ENCODE peak calls at places on chromosomes 16 and 17, in seven cellular contexts. One of them, this sample, is unnamed.

GRCh38 chr17:65389956-65390355 is 171.5 kb downstream of the AXIN2 start:
- DNase-seq in AG04450: no peak
- DNase-seq in stomach: no peak
- DNase-seq in endothelial cell: no peak
- DNase-seq in A549: no peak
- DNase-seq in hepatocyte: no peak
- DNase-seq in uterus: no peak
- DNase-seq in this sample: no peak

GRCh38 chr17:65100316-65101140 is 36.6 kb upstream of the RGS9 start:
- DNase-seq in hepatocyte: peak
- DNase-seq in endothelial cell: peak
- DNase-seq in uterus: peak
- DNase-seq in A549: peak
- DNase-seq in stomach: peak
- DNase-seq in AG04450: no peak
- DNase-seq in this sample: peak

GRCh38 chr17:76405967-76406647 is 21.7 kb downstream of the SPHK1 start:
- DNase-seq in A549: no peak
- DNase-seq in uterus: no peak
- DNase-seq in hepatocyte: no peak
- DNase-seq in AG04450: no peak
- DNase-seq in stomach: peak
- DNase-seq in endothelial cell: no peak
- DNase-seq in this sample: no peak

GRCh38 chr16:87056083-87056482 is 261.1 kb downstream of the C16orf95 start:
- DNase-seq in A549: no peak
- DNase-seq in AG04450: no peak
- DNase-seq in stomach: no peak
- DNase-seq in hepatocyte: no peak
- DNase-seq in endothelial cell: no peak
- DNase-seq in uterus: no peak
- DNase-seq in this sample: no peak

GRCh38 chr17:42780816-42781638 is 617 bp downstream of the WNK4 start:
- DNase-seq in endothelial cell: no peak
- DNase-seq in stomach: no peak
- DNase-seq in AG04450: no peak
- DNase-seq in uterus: no peak
- DNase-seq in hepatocyte: no peak
- DNase-seq in A549: no peak
- DNase-seq in this sample: no peak

GRCh38 chr16:14309906-14310305 is 238.8 kb downstream of the MRTFB start:
- DNase-seq in uterus: no peak
- DNase-seq in A549: peak
- DNase-seq in stomach: no peak
- DNase-seq in hepatocyte: no peak
- DNase-seq in endothelial cell: no peak
- DNase-seq in AG04450: no peak
- DNase-seq in this sample: no peak

GRCh38 chr16:75377971-75378386 is 55.3 kb downstream of the CFDP1 start:
- DNase-seq in AG04450: peak
- DNase-seq in endothelial cell: peak
- DNase-seq in A549: peak
- DNase-seq in uterus: no peak
- DNase-seq in hepatocyte: peak
- DNase-seq in stomach: no peak
- DNase-seq in this sample: no peak

GRCh38 chr17:83053021-83053778 is 26.2 kb upstream of the METRNL start:
- DNase-seq in stomach: peak
- DNase-seq in endothelial cell: peak
- DNase-seq in uterus: peak
- DNase-seq in AG04450: no peak
- DNase-seq in hepatocyte: no peak
- DNase-seq in A549: no peak
- DNase-seq in this sample: peak

GRCh38 chr17:75785016-75785769 is 587 bp downstream of the UNK start:
- DNase-seq in hepatocyte: peak
- DNase-seq in stomach: peak
- DNase-seq in A549: peak
- DNase-seq in uterus: peak
- DNase-seq in endothelial cell: peak
- DNase-seq in AG04450: peak
- DNase-seq in this sample: no peak

GRCh38 chr16:4301177-4301576 is 14.7 kb upstream of the GLIS2 start:
- DNase-seq in hepatocyte: no peak
- DNase-seq in AG04450: no peak
- DNase-seq in endothelial cell: no peak
- DNase-seq in A549: no peak
- DNase-seq in uterus: no peak
- DNase-seq in stomach: no peak
- DNase-seq in this sample: no peak

GRCh38 chr17:21042434-21043295 is at the start of gene USP22:
- DNase-seq in stomach: peak
- DNase-seq in A549: peak
- DNase-seq in hepatocyte: no peak
- DNase-seq in endothelial cell: peak
- DNase-seq in uterus: no peak
- DNase-seq in AG04450: no peak
- DNase-seq in this sample: no peak

GRCh38 chr17:66135896-66136295 is 56.0 kb downstream of the CEP112 start:
- DNase-seq in A549: no peak
- DNase-seq in uterus: no peak
- DNase-seq in hepatocyte: no peak
- DNase-seq in endothelial cell: no peak
- DNase-seq in AG04450: no peak
- DNase-seq in stomach: no peak
- DNase-seq in this sample: no peak

GRCh38 chr16:21302898-21303528 is 24.9 kb upstream of the CRYM start:
- DNase-seq in hepatocyte: peak
- DNase-seq in stomach: no peak
- DNase-seq in A549: peak
- DNase-seq in AG04450: peak
- DNase-seq in uterus: no peak
- DNase-seq in endothelial cell: no peak
- DNase-seq in this sample: no peak

GRCh38 chr17:19713462-19713861 is 2.9 kb downstream of the SLC47A2 start:
- DNase-seq in A549: no peak
- DNase-seq in hepatocyte: no peak
- DNase-seq in endothelial cell: no peak
- DNase-seq in AG04450: no peak
- DNase-seq in stomach: no peak
- DNase-seq in uterus: no peak
- DNase-seq in this sample: no peak
- TF ChIP-seq CTCF in A549: no peak
- TF ChIP-seq CTCF in hepatocyte: no peak
- TF ChIP-seq CTCF in endothelial cell: peak
- TF ChIP-seq CTCF in AG04450: peak
- TF ChIP-seq CTCF in stomach: no peak
- TF ChIP-seq CTCF in uterus: no peak
- TF ChIP-seq CTCF in this sample: no peak

DNA sequence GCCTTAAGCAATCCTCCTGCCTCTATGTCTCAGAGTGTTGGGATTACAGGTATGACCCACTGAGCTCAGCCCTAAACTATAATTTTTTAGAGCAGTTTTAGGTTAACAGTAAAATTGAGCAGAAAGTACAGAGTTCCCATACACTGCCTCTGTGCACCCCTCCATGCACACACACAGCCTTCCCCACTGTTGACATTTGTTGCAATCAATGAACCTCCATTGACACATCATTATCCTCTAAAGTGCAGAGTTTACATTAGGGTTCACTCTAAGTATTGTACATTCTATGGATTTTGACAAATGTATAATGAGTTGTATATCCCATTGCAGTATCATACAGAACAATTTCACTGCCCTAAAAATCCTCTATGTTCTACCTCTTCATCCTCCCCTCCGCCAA is 35.0 kb downstream of the NGFR start:
- DNase-seq in stomach: no peak
- DNase-seq in hepatocyte: no peak
- DNase-seq in uterus: no peak
- DNase-seq in endothelial cell: no peak
- DNase-seq in AG04450: no peak
- DNase-seq in A549: no peak
- DNase-seq in this sample: no peak
- TF ChIP-seq CTCF in stomach: no peak
- TF ChIP-seq CTCF in hepatocyte: no peak
- TF ChIP-seq CTCF in uterus: no peak
- TF ChIP-seq CTCF in endothelial cell: no peak
- TF ChIP-seq CTCF in AG04450: no peak
- TF ChIP-seq CTCF in A549: no peak
- TF ChIP-seq CTCF in this sample: no peak

GRCh38 chr16:73323880-73324279 is 276.0 kb upstream of the ZFHX3 start:
- DNase-seq in stomach: no peak
- DNase-seq in endothelial cell: no peak
- DNase-seq in A549: no peak
- DNase-seq in hepatocyte: no peak
- DNase-seq in AG04450: no peak
- DNase-seq in uterus: no peak
- DNase-seq in this sample: no peak

GRCh38 chr16:73326221-73326620 is 278.3 kb upstream of the ZFHX3 start:
- DNase-seq in endothelial cell: no peak
- DNase-seq in stomach: no peak
- DNase-seq in uterus: no peak
- DNase-seq in hepatocyte: no peak
- DNase-seq in A549: no peak
- DNase-seq in AG04450: no peak
- DNase-seq in this sample: no peak

GRCh38 chr16:73326770-73327470 is 279.0 kb upstream of the ZFHX3 start:
- DNase-seq in hepatocyte: no peak
- DNase-seq in stomach: no peak
- DNase-seq in A549: no peak
- DNase-seq in endothelial cell: no peak
- DNase-seq in AG04450: no peak
- DNase-seq in uterus: no peak
- DNase-seq in this sample: no peak

DNA sequence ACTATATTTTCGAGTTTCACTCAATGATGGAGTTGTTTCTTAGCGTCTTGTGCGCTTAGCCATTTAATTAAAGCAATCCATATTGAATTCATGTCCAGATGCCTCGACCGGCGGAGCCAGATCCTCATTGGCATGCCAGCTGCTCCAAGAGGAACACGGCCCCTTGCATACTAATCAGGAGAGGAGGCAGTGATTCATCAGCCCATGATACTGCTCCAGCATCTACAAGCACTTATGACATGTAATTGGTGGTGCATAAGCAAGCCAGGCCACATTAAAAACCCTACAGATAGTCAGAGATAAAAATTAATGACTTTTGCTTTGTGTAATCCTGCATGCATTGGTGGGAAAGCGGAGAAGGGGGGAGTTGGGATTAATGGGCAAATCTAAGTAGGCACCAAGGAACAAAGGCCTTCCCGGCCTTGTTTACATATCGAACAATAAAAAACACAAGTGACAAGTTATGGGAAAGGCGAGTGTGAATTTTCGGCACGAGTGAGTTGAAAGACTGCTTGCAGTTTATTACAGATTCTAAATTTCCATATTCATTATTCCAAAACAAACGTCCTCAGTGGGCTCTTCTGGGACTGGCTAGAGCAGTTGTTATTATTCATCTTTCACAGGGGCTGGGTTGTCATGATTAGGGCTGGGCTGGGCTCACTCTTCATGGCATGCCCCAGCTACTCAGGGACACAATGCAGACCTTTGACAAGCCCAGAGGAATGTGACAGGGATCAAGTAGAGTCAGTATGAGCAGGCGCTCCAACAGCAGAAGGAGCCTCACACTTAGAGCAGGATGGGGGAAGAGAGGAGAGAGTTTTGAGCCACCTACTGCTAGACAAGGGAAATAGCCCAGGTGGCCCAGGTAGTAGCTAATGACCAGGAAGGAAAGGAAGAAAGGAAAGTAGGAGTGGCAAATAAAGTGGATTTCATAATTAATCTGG is 281.7 kb upstream of the ZFHX3 start:
- DNase-seq in hepatocyte: peak
- DNase-seq in stomach: no peak
- DNase-seq in A549: no peak
- DNase-seq in uterus: no peak
- DNase-seq in endothelial cell: no peak
- DNase-seq in AG04450: no peak
- DNase-seq in this sample: no peak
- TF ChIP-seq CTCF in hepatocyte: peak
- TF ChIP-seq CTCF in stomach: no peak
- TF ChIP-seq CTCF in A549: no peak
- TF ChIP-seq CTCF in uterus: no peak
- TF ChIP-seq CTCF in endothelial cell: no peak
- TF ChIP-seq CTCF in AG04450: no peak
- TF ChIP-seq CTCF in this sample: no peak

GRCh38 chr17:57955183-57955952 is at the start of gene CUEDC1:
- DNase-seq in AG04450: no peak
- DNase-seq in uterus: peak
- DNase-seq in hepatocyte: peak
- DNase-seq in stomach: peak
- DNase-seq in A549: peak
- DNase-seq in endothelial cell: peak
- DNase-seq in this sample: peak
- TF ChIP-seq CTCF in AG04450: peak
- TF ChIP-seq CTCF in uterus: peak
- TF ChIP-seq CTCF in hepatocyte: no peak
- TF ChIP-seq CTCF in stomach: no peak
- TF ChIP-seq CTCF in A549: peak
- TF ChIP-seq CTCF in endothelial cell: peak
- TF ChIP-seq CTCF in this sample: no peak